ENCODE peak calls at places on chromosome 7, in five cellular contexts. K is uterus; U is colonic mucosa; Q is adrenal gland; X is naive thymus-derived CD4-positive, alpha-beta T cell. L is an unnamed sample. For H3K4me1, the result is how much of the 10 kb centered on the place peaks cover.

GRCh38 chr7:40921589-40922315 is 781.1 kb downstream of the INHBA start:
- DNase-seq in U (no peak), K (no peak), X (no peak), Q (no peak), L (no peak)

GRCh38 chr7:98251844-98252639 is at the start of gene TECPR1:
- DNase-seq in U (peak), X (peak), K (peak), Q (peak), L (peak)

GRCh38 chr7:112481833-112482669 is 1.3 kb downstream of the LSMEM1 start:
- DNase-seq in X (no peak), U (no peak), K (peak), Q (peak), L (peak)

GRCh38 chr7:55963584-55964168 is 709 bp upstream of the NIPSNAP2 start:
- DNase-seq in Q (no peak), K (no peak), U (no peak), X (no peak), L (no peak)

GRCh38 chr7:123774498-123774897 is 25.7 kb upstream of the WASL start:
- DNase-seq in Q (no peak), K (no peak), U (no peak), X (no peak), L (no peak)

GRCh38 chr7:138125119-138125518 is 48.9 kb downstream of the AKR1D1 start:
- DNase-seq in K (no peak), Q (no peak), U (no peak), X (no peak), L (no peak)

GRCh38 chr7:158586499-158587191 is 978 bp downstream of the PTPRN2 start:
- DNase-seq in U (no peak), X (no peak), K (no peak), Q (peak), L (no peak)

GRCh38 chr7:37113661-37114355 is 334.9 kb downstream of the ELMO1 start:
- DNase-seq in Q (no peak), U (no peak), X (no peak), K (no peak), L (no peak)

GRCh38 chr7:156175003-156175402 is 362.7 kb upstream of the SHH start:
- DNase-seq in U (no peak), Q (no peak), X (no peak), K (no peak), L (no peak)

GRCh38 chr7:94509264-94509878 is at the start of gene CASD1:
- DNase-seq in Q (peak), K (peak), X (peak), U (peak), L (peak)
- H3K4me3 ChIP-seq in Q (peak), K (peak), X (peak), U (peak), L (peak)

DNA sequence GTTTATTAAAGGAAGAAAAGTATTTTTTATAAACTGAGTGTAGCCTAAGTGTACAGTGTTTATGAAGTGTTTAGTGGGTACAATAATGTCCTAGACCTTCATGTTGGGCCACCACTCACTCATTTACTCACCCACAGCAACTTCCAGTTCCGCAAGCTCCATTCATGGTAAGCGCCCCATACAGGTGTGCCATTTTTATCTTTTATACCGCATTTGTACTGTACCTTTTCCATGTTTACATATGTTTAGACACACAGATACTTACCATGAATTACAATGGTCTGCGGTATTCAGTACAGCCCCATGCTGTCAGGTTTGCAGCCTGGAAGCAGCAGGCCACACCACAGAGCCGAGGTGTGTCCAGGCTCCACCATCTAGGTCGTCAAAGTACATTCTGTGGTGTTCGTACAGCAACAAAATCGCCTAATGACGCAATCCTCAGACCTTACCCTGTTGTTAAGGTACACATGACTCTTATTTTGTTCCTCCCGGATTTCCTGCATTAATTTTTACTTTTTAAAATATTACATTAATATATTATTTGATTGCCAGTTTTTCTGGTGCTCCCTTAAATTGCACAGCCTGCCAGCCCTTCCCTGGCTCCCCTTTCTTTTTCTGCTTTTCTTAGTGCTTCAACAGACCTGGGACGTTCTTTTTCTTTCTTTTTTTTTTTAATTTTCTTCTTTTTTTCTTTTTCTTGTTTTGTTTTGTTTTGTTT is 881 bp upstream of the SSBP1 start:
- DNase-seq in X (no peak), K (peak), U (peak), Q (peak), L (no peak)
- H3K4me1 ChIP-seq in X (under half), K (under half), U (under half), Q (under half), L (under half)

DNA sequence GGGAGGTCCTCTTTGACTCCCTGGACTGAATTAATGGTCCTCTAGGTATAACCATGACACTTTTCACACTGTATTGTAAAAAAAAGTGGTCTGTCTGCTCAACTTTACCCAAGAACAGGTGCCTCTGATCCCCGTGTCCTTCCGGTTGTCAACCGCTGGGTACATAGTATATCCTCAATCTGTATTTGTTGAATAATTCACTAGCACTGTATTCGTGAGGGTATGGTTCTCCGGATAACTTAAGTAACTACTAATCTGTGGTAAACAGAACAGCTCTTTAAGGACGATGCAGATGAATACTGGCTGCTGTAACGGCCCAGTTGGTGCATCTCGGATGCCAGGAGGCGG is 472 bp upstream of the ADAM22 start:
- DNase-seq in U (no peak), X (no peak), Q (no peak), K (no peak), L (no peak)
- H3K27ac ChIP-seq in U (no peak), X (no peak), Q (no peak), K (peak), L (peak)

DNA sequence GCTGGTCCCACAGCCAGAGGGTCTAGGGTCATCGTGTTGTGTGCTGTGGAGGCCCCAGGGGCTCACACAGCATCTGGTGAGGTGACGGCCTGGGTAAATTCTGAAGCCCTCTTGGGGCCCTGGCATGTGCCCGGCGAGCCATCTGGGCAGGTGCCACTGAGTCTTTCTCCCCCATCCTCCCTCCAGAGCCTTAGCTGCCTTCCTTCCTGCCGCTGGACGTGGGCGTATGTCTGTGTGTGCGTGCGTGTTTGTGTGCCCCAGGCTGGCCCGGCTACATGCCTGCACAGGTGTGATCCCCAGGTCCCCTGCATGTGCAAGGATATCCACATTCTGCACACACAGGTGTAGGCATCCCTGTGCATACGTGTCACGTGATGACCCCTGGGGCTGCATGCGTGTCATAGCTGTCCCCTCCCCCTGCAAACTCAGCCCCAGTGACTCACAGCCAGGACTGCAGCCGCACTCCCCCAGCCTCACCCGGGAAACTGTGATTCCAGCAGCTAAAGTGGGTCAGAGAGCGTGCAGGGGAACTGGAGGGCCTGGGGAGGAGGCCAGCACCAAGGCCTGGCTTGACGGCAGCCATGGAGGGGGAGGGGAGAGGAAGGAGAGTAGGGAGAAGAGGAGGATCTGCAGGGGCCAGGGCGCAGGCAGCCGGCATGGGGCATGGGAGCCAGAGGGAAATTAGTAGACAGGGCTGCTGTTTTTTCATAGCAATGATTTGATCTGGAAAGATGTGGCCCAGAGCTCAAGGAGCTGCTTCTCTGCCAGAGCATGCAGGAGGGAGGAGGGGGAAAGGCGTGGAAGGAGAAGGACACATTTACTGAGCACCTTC is 46.4 kb downstream of the ELFN1 start:
- DNase-seq in U (no peak), Q (no peak), K (no peak), X (no peak), L (no peak)
- H3K4me3 ChIP-seq in U (no peak), Q (no peak), K (no peak), X (no peak), L (no peak)

DNA sequence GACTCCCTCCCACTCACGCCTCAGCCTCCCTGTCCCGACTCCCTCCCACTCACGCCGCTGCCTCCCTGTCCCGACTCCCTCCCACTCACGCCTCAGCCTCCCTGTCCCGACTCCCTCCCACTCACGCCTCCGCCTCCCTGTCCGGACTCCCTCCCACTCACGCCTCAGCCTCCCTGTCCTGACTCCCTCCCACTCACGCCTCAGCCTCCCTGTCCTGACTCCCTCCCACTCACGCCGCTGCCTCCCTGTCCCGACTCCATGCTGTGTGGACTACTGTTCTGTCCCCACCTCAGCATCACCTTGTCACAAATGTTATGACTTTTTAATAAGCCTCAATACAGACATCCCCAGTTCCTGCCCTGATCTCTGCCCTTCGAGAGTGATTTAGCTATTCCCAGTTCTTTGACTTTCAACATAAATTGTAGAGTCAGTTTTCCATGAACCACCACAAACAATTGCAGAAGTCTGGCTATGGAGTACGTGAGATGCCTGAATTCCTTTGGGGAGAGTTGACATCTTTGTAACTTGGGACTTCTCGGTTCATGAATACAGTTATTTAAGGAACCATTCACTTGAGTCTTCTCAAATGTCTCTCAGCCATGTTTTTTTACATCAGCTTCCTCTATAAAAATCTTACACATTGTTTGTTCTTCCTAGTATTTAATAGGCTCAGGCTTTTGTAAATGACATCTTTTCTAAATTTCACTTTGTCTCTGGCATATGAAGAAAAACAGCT is 71.9 kb downstream of the FOXL3 start:
- DNase-seq in Q (no peak), K (no peak), U (no peak), X (no peak), L (no peak)
- H3K4me1 ChIP-seq in Q (under half), K (under half), U (under half), X (half or more), L (under half)

DNA sequence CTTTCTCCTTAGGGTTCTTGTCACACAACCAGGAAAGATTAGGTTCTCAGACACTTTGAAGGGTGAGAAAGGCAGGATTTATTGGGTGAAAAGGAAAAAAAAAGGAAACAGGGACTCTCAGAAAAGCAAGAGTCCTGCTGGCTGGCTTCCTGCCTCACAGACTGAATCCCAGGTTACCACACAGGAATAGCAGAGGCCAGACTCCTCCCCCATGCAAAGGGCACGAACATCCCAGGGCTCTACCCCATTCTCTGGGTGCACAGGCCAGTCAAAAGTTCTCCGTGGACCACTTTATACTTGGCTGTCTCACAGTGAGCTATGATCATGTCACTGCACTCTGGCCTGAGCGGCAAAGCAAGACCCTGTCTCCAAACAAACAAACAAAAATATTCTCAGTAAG is 42.6 kb downstream of the HOXA1 start:
- DNase-seq in Q (no peak), X (no peak), U (no peak), K (no peak), L (no peak)
- H3K27ac ChIP-seq in Q (no peak), X (no peak), U (no peak), K (no peak), L (no peak)